ENCODE peak calls at places on chromosomes 16 and 17, in six cellular contexts. One of them, this sample, is unnamed. For H3K36me3, the result is how much of the 10 kb centered on the place peaks cover.

GRCh38 chr16:69324013-69324531 is 6.3 kb downstream of the PDF start:
- DNase-seq in IMR-90: no peak
- DNase-seq in mammary epithelial cell: no peak
- DNase-seq in cardiac muscle cell: no peak
- DNase-seq in neural progenitor cell: no peak
- DNase-seq in lung: no peak
- DNase-seq in this sample: no peak

GRCh38 chr16:53924311-53924860 is 220.4 kb downstream of the FTO start:
- DNase-seq in mammary epithelial cell: no peak
- DNase-seq in neural progenitor cell: peak
- DNase-seq in IMR-90: no peak
- DNase-seq in lung: no peak
- DNase-seq in cardiac muscle cell: peak
- DNase-seq in this sample: no peak

GRCh38 chr17:81870155-81870977 is 771 bp downstream of the ARHGDIA start:
- DNase-seq in IMR-90: peak
- DNase-seq in lung: no peak
- DNase-seq in cardiac muscle cell: peak
- DNase-seq in mammary epithelial cell: peak
- DNase-seq in neural progenitor cell: peak
- DNase-seq in this sample: no peak

GRCh38 chr17:42361781-42362186 is 26.5 kb downstream of the STAT3 start:
- DNase-seq in IMR-90: no peak
- DNase-seq in mammary epithelial cell: no peak
- DNase-seq in neural progenitor cell: no peak
- DNase-seq in lung: no peak
- DNase-seq in cardiac muscle cell: no peak
- DNase-seq in this sample: no peak

GRCh38 chr17:56222255-56222654 is 69.0 kb downstream of the ANKFN1 start:
- DNase-seq in IMR-90: peak
- DNase-seq in neural progenitor cell: no peak
- DNase-seq in lung: no peak
- DNase-seq in cardiac muscle cell: no peak
- DNase-seq in mammary epithelial cell: peak
- DNase-seq in this sample: no peak

GRCh38 chr16:3171181-3171854 is 16.7 kb upstream of the OR1F1 start:
- DNase-seq in cardiac muscle cell: no peak
- DNase-seq in lung: no peak
- DNase-seq in neural progenitor cell: peak
- DNase-seq in IMR-90: no peak
- DNase-seq in mammary epithelial cell: no peak
- DNase-seq in this sample: no peak

GRCh38 chr17:1627219-1627986 is 1.2 kb downstream of the SLC43A2 start:
- DNase-seq in mammary epithelial cell: no peak
- DNase-seq in IMR-90: no peak
- DNase-seq in lung: peak
- DNase-seq in cardiac muscle cell: no peak
- DNase-seq in neural progenitor cell: no peak
- DNase-seq in this sample: no peak

GRCh38 chr17:81557276-81558114 is 5.3 kb upstream of the FAAP100 start:
- DNase-seq in cardiac muscle cell: no peak
- DNase-seq in mammary epithelial cell: no peak
- DNase-seq in lung: no peak
- DNase-seq in IMR-90: no peak
- DNase-seq in neural progenitor cell: no peak
- DNase-seq in this sample: no peak

GRCh38 chr17:21676281-21677111 is 15.8 kb upstream of the KCNJ18 start:
- DNase-seq in mammary epithelial cell: no peak
- DNase-seq in IMR-90: no peak
- DNase-seq in cardiac muscle cell: no peak
- DNase-seq in neural progenitor cell: no peak
- DNase-seq in lung: no peak
- DNase-seq in this sample: no peak

GRCh38 chr16:17155936-17156335 is 314.8 kb downstream of the XYLT1 start:
- DNase-seq in mammary epithelial cell: no peak
- DNase-seq in neural progenitor cell: no peak
- DNase-seq in cardiac muscle cell: no peak
- DNase-seq in lung: no peak
- DNase-seq in IMR-90: no peak
- DNase-seq in this sample: no peak

GRCh38 chr17:40309031-40309937 is at the start of gene RARA:
- DNase-seq in cardiac muscle cell: peak
- DNase-seq in lung: peak
- DNase-seq in IMR-90: no peak
- DNase-seq in mammary epithelial cell: no peak
- DNase-seq in neural progenitor cell: peak
- DNase-seq in this sample: no peak

GRCh38 chr16:12685806-12686205 is 117.9 kb downstream of the CPPED1 start:
- DNase-seq in cardiac muscle cell: no peak
- DNase-seq in IMR-90: no peak
- DNase-seq in neural progenitor cell: no peak
- DNase-seq in lung: no peak
- DNase-seq in mammary epithelial cell: no peak
- DNase-seq in this sample: no peak

GRCh38 chr16:81442909-81443687 is 1.5 kb upstream of the CMIP start:
- DNase-seq in neural progenitor cell: no peak
- DNase-seq in IMR-90: no peak
- DNase-seq in mammary epithelial cell: peak
- DNase-seq in lung: no peak
- DNase-seq in cardiac muscle cell: peak
- DNase-seq in this sample: no peak

GRCh38 chr17:83029571-83029970 is 49.8 kb upstream of the METRNL start:
- DNase-seq in neural progenitor cell: no peak
- DNase-seq in cardiac muscle cell: no peak
- DNase-seq in mammary epithelial cell: no peak
- DNase-seq in lung: no peak
- DNase-seq in IMR-90: no peak
- DNase-seq in this sample: no peak

GRCh38 chr17:70622382-70623260 is 453.3 kb downstream of the KCNJ2 start:
- DNase-seq in IMR-90: peak
- DNase-seq in lung: peak
- DNase-seq in mammary epithelial cell: peak
- DNase-seq in cardiac muscle cell: peak
- DNase-seq in neural progenitor cell: peak
- DNase-seq in this sample: no peak

GRCh38 chr17:76561332-76561731 is 21.5 kb downstream of the PRCD start:
- DNase-seq in mammary epithelial cell: no peak
- DNase-seq in neural progenitor cell: no peak
- DNase-seq in cardiac muscle cell: no peak
- DNase-seq in lung: no peak
- DNase-seq in IMR-90: peak
- DNase-seq in this sample: no peak

GRCh38 chr16:68070811-68071546 is 14.2 kb upstream of the NFATC3 start:
- DNase-seq in cardiac muscle cell: no peak
- DNase-seq in neural progenitor cell: no peak
- DNase-seq in lung: no peak
- DNase-seq in mammary epithelial cell: no peak
- DNase-seq in IMR-90: no peak
- DNase-seq in this sample: no peak

GRCh38 chr16:81737885-81738536 is 41.1 kb upstream of the PLCG2 start:
- DNase-seq in neural progenitor cell: peak
- DNase-seq in cardiac muscle cell: peak
- DNase-seq in mammary epithelial cell: peak
- DNase-seq in lung: peak
- DNase-seq in IMR-90: peak
- DNase-seq in this sample: peak

GRCh38 chr16:89052824-89053724 is 40.6 kb upstream of the ACSF3 start:
- DNase-seq in cardiac muscle cell: no peak
- DNase-seq in neural progenitor cell: no peak
- DNase-seq in lung: no peak
- DNase-seq in mammary epithelial cell: peak
- DNase-seq in IMR-90: peak
- DNase-seq in this sample: no peak

GRCh38 chr16:51556694-51557327 is 405.7 kb upstream of the SALL1 start:
- DNase-seq in neural progenitor cell: no peak
- DNase-seq in mammary epithelial cell: peak
- DNase-seq in IMR-90: peak
- DNase-seq in cardiac muscle cell: peak
- DNase-seq in lung: no peak
- DNase-seq in this sample: no peak

GRCh38 chr17:76523084-76524037 is 14.1 kb downstream of the CYGB start:
- DNase-seq in neural progenitor cell: peak
- DNase-seq in mammary epithelial cell: peak
- DNase-seq in IMR-90: peak
- DNase-seq in cardiac muscle cell: peak
- DNase-seq in lung: peak
- DNase-seq in this sample: no peak

GRCh38 chr17:63925615-63926014 is 6.5 kb downstream of the CD79B start:
- DNase-seq in neural progenitor cell: no peak
- DNase-seq in mammary epithelial cell: no peak
- DNase-seq in cardiac muscle cell: no peak
- DNase-seq in lung: no peak
- DNase-seq in IMR-90: no peak
- DNase-seq in this sample: no peak

GRCh38 chr16:82201906-82202305 is 31.9 kb upstream of the MPHOSPH6 start:
- DNase-seq in neural progenitor cell: no peak
- DNase-seq in mammary epithelial cell: no peak
- DNase-seq in lung: no peak
- DNase-seq in IMR-90: no peak
- DNase-seq in cardiac muscle cell: no peak
- DNase-seq in this sample: no peak

GRCh38 chr17:43702636-43703035 is 40.9 kb upstream of the MEOX1 start:
- DNase-seq in neural progenitor cell: no peak
- DNase-seq in mammary epithelial cell: no peak
- DNase-seq in cardiac muscle cell: no peak
- DNase-seq in IMR-90: no peak
- DNase-seq in lung: no peak
- DNase-seq in this sample: no peak

GRCh38 chr17:15649861-15650391 is 30.4 kb upstream of the FBXW10B start:
- DNase-seq in cardiac muscle cell: peak
- DNase-seq in mammary epithelial cell: peak
- DNase-seq in neural progenitor cell: no peak
- DNase-seq in lung: peak
- DNase-seq in IMR-90: peak
- DNase-seq in this sample: no peak
- H3K4me3 ChIP-seq in cardiac muscle cell: no peak
- H3K4me3 ChIP-seq in mammary epithelial cell: peak
- H3K4me3 ChIP-seq in neural progenitor cell: no peak
- H3K4me3 ChIP-seq in lung: peak
- H3K4me3 ChIP-seq in IMR-90: peak
- H3K4me3 ChIP-seq in this sample: peak

GRCh38 chr17:75031972-75032895 is 14.5 kb downstream of the ATP5PD start:
- DNase-seq in lung: peak
- DNase-seq in cardiac muscle cell: peak
- DNase-seq in neural progenitor cell: peak
- DNase-seq in IMR-90: peak
- DNase-seq in mammary epithelial cell: peak
- DNase-seq in this sample: peak

GRCh38 chr17:75032896-75033294 is 13.9 kb downstream of the ATP5PD start:
- DNase-seq in IMR-90: no peak
- DNase-seq in mammary epithelial cell: no peak
- DNase-seq in neural progenitor cell: no peak
- DNase-seq in cardiac muscle cell: peak
- DNase-seq in lung: no peak
- DNase-seq in this sample: no peak

GRCh38 chr17:75034236-75034908 is 12.4 kb downstream of the ATP5PD start:
- DNase-seq in lung: peak
- DNase-seq in IMR-90: peak
- DNase-seq in neural progenitor cell: peak
- DNase-seq in cardiac muscle cell: peak
- DNase-seq in mammary epithelial cell: peak
- DNase-seq in this sample: peak

GRCh38 chr17:75036643-75037268 is 10.0 kb downstream of the ATP5PD start:
- DNase-seq in lung: peak
- DNase-seq in mammary epithelial cell: no peak
- DNase-seq in neural progenitor cell: no peak
- DNase-seq in IMR-90: peak
- DNase-seq in cardiac muscle cell: peak
- DNase-seq in this sample: peak

GRCh38 chr17:75033346-75034235 is 13.2 kb downstream of the ATP5PD start:
- DNase-seq in mammary epithelial cell: peak
- DNase-seq in cardiac muscle cell: peak
- DNase-seq in IMR-90: peak
- DNase-seq in lung: peak
- DNase-seq in neural progenitor cell: peak
- DNase-seq in this sample: peak
- TF ChIP-seq CTCF in mammary epithelial cell: no peak
- TF ChIP-seq CTCF in cardiac muscle cell: no peak
- TF ChIP-seq CTCF in IMR-90: peak
- TF ChIP-seq CTCF in lung: no peak
- TF ChIP-seq CTCF in neural progenitor cell: no peak
- TF ChIP-seq CTCF in this sample: no peak

GRCh38 chr17:78821961-78822360 is 18.7 kb downstream of the USP36 start:
- DNase-seq in neural progenitor cell: no peak
- DNase-seq in lung: no peak
- DNase-seq in IMR-90: peak
- DNase-seq in mammary epithelial cell: no peak
- DNase-seq in cardiac muscle cell: no peak
- DNase-seq in this sample: no peak

GRCh38 chr17:78820841-78821240 is 19.8 kb downstream of the USP36 start:
- DNase-seq in IMR-90: no peak
- DNase-seq in lung: no peak
- DNase-seq in neural progenitor cell: no peak
- DNase-seq in mammary epithelial cell: no peak
- DNase-seq in cardiac muscle cell: no peak
- DNase-seq in this sample: no peak

GRCh38 chr17:78819402-78819801 is 21.2 kb downstream of the USP36 start:
- DNase-seq in cardiac muscle cell: no peak
- DNase-seq in IMR-90: no peak
- DNase-seq in neural progenitor cell: no peak
- DNase-seq in lung: no peak
- DNase-seq in mammary epithelial cell: no peak
- DNase-seq in this sample: no peak

GRCh38 chr17:78818932-78819331 is 21.7 kb downstream of the USP36 start:
- DNase-seq in lung: no peak
- DNase-seq in mammary epithelial cell: no peak
- DNase-seq in neural progenitor cell: no peak
- DNase-seq in cardiac muscle cell: peak
- DNase-seq in IMR-90: no peak
- DNase-seq in this sample: no peak

GRCh38 chr17:78820122-78820792 is 20.4 kb downstream of the USP36 start:
- DNase-seq in mammary epithelial cell: no peak
- DNase-seq in neural progenitor cell: no peak
- DNase-seq in cardiac muscle cell: no peak
- DNase-seq in IMR-90: no peak
- DNase-seq in lung: no peak
- DNase-seq in this sample: no peak
- H3K36me3 ChIP-seq in mammary epithelial cell: under half
- H3K36me3 ChIP-seq in neural progenitor cell: under half
- H3K36me3 ChIP-seq in cardiac muscle cell: half or more
- H3K36me3 ChIP-seq in IMR-90: half or more
- H3K36me3 ChIP-seq in lung: half or more
- H3K36me3 ChIP-seq in this sample: half or more

DNA sequence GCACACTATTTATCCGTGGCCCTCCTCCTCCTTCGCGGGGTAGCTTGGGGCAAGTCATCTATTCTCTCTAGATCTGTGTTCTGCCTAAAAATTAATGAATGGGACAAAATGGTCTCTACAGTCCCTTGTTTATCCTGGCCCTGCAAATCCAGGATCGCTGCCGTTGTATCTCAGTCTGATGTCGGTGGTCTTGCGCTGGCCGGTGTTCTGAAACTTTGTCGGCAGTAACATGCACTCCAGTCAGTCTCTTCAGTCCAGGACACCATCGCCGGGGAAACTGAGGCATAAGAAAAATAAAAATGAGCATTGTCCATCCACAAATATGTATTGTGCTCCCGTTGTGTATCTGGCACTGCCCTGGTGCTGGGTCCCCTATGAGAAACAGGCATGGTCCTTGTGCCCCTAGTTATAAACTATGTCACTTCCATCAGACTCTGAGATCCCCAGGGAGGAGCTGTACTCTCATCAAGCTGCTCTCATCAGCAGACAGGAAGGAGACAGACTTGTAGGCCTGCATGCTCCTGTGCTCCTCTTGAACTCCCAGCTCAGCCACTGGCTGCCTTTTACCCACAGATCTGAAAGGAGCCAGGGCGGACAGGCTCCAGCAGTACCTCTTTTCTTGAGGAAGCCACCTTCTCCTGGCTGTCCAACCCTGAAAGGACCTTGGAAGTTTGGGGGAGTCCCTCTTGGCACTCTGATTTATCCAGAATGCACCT is 13.7 kb upstream of the CA4 start:
- DNase-seq in lung: no peak
- DNase-seq in neural progenitor cell: no peak
- DNase-seq in mammary epithelial cell: no peak
- DNase-seq in IMR-90: no peak
- DNase-seq in cardiac muscle cell: no peak
- DNase-seq in this sample: no peak
- H3K4me3 ChIP-seq in lung: no peak
- H3K4me3 ChIP-seq in neural progenitor cell: peak
- H3K4me3 ChIP-seq in mammary epithelial cell: no peak
- H3K4me3 ChIP-seq in IMR-90: no peak
- H3K4me3 ChIP-seq in cardiac muscle cell: peak
- H3K4me3 ChIP-seq in this sample: peak

This sample was measured in thoracic aorta.